ENCODE peak calls at places on chromosomes 12 and 14, in nine cellular contexts. Y, N, X, T, E, V, U, C and D are unnamed samples.

GRCh38 chr12:118853634-118854033 is 127.7 kb upstream of the SRRM4 start:
- DNase-seq in Y (no peak), N (no peak), X (no peak), T (no peak), E (no peak), V (no peak), U (no peak), C (no peak), D (no peak)

GRCh38 chr12:52496590-52497071 is 3.6 kb upstream of the KRT6A start:
- DNase-seq in Y (no peak), N (no peak), X (no peak), T (peak), E (no peak), V (no peak), U (no peak), C (peak), D (no peak)

GRCh38 chr14:33556382-33557121 is 394.3 kb downstream of the EGLN3 start:
- DNase-seq in Y (no peak), N (no peak), X (no peak), T (no peak), E (no peak), V (no peak), U (no peak), C (peak), D (no peak)

GRCh38 chr12:19402743-19403400 is 36.4 kb upstream of the AEBP2 start:
- DNase-seq in Y (peak), N (peak), X (no peak), T (peak), E (no peak), V (no peak), U (no peak), C (peak), D (no peak)

GRCh38 chr14:51302319-51303030 is 62.4 kb downstream of the TMX1 start:
- DNase-seq in Y (peak), N (no peak), X (no peak), T (no peak), E (no peak), V (no peak), U (no peak), C (peak), D (no peak)

GRCh38 chr12:97474987-97475386 is 12.4 kb downstream of the RMST start:
- DNase-seq in Y (no peak), N (no peak), X (no peak), T (no peak), E (no peak), V (no peak), U (no peak), C (no peak), D (no peak)

GRCh38 chr12:30519535-30519934 is 176.1 kb downstream of the IPO8 start:
- DNase-seq in Y (no peak), N (no peak), X (no peak), T (no peak), E (no peak), V (no peak), U (no peak), C (no peak), D (no peak)

GRCh38 chr12:5096241-5096880 is 52.7 kb downstream of the KCNA5 start:
- DNase-seq in Y (no peak), N (no peak), X (no peak), T (no peak), E (no peak), V (no peak), U (peak), C (peak), D (no peak)

GRCh38 chr12:103672401-103673119 is 85.5 kb downstream of the STAB2 start:
- DNase-seq in Y (peak), N (peak), X (no peak), T (peak), E (no peak), V (no peak), U (no peak), C (no peak), D (no peak)

GRCh38 chr14:35661875-35662274 is 127.9 kb downstream of the INSM2 start:
- DNase-seq in Y (no peak), N (no peak), X (no peak), T (no peak), E (no peak), V (no peak), U (no peak), C (no peak), D (no peak)

GRCh38 chr14:105582639-105583038 is 56.3 kb downstream of the TMEM121 start:
- DNase-seq in Y (peak), N (no peak), X (no peak), T (no peak), E (no peak), V (no peak), U (no peak), C (no peak), D (no peak)

GRCh38 chr12:51721281-51721940 is 127.1 kb downstream of the FIGNL2 start:
- DNase-seq in Y (peak), N (no peak), X (no peak), T (no peak), E (peak), V (no peak), U (no peak), C (no peak), D (no peak)

GRCh38 chr12:26636710-26637328 is 196.2 kb downstream of the ITPR2 start:
- DNase-seq in Y (no peak), N (peak), X (no peak), T (peak), E (no peak), V (no peak), U (no peak), C (peak), D (no peak)

GRCh38 chr14:102085503-102085902 is 1.3 kb downstream of the HSP90AA1 start:
- DNase-seq in Y (no peak), N (no peak), X (no peak), T (no peak), E (no peak), V (no peak), U (no peak), C (no peak), D (no peak)

GRCh38 chr12:219891-220352 is 6.0 kb upstream of the SLC6A12 start:
- DNase-seq in Y (peak), N (peak), X (peak), T (peak), E (no peak), V (peak), U (no peak), C (peak), D (no peak)

GRCh38 chr12:93682846-93683261 is 5.7 kb downstream of the CRADD start:
- DNase-seq in Y (no peak), N (no peak), X (no peak), T (no peak), E (no peak), V (no peak), U (no peak), C (no peak), D (no peak)

GRCh38 chr12:71162832-71163711 is 5.3 kb upstream of the TSPAN8 start:
- DNase-seq in Y (no peak), N (peak), X (no peak), T (peak), E (no peak), V (no peak), U (no peak), C (no peak), D (peak)

GRCh38 chr12:126663304-126664094 is 1598.3 kb downstream of the AACS start:
- DNase-seq in Y (peak), N (peak), X (no peak), T (peak), E (no peak), V (peak), U (no peak), C (no peak), D (no peak)

GRCh38 chr14:35399083-35399807 is 5.3 kb downstream of the NFKBIA start:
- DNase-seq in Y (no peak), N (no peak), X (no peak), T (no peak), E (no peak), V (no peak), U (no peak), C (no peak), D (no peak)

GRCh38 chr12:74530676-74531075 is 7.0 kb upstream of the ATXN7L3B start:
- DNase-seq in Y (no peak), N (no peak), X (no peak), T (no peak), E (no peak), V (no peak), U (no peak), C (no peak), D (no peak)